ENCODE peak calls at places on chromosomes 12 and 14, in six cellular contexts. A, G, Z, N, R and L are unnamed samples.

GRCh38 chr14:75147423-75148071 is 20.7 kb upstream of the NEK9 start:
- DNase-seq in A (peak; percentile 72), G (peak; percentile 93), Z (peak; percentile 31), N (no peak), R (peak; percentile 53), L (peak; percentile 75)

GRCh38 chr12:90321369-90321768 is 612.7 kb upstream of the ATP2B1 start:
- DNase-seq in A (no peak), G (no peak), Z (no peak), N (no peak), R (no peak), L (no peak)

GRCh38 chr14:61603736-61604135 is 91.6 kb upstream of the HIF1A start:
- DNase-seq in A (no peak), G (no peak), Z (no peak), N (no peak), R (no peak), L (no peak)

GRCh38 chr12:45324391-45324790 is 108.5 kb downstream of the ANO6 start:
- DNase-seq in A (no peak), G (no peak), Z (no peak), N (no peak), R (no peak), L (no peak)

GRCh38 chr12:105874121-105874520 is 264.6 kb downstream of the NUAK1 start:
- DNase-seq in A (no peak), G (no peak), Z (no peak), N (no peak), R (no peak), L (no peak)

GRCh38 chr12:57902371-57903042 is 38.9 kb upstream of the ATP23 start:
- DNase-seq in A (no peak), G (no peak), Z (no peak), N (no peak), R (no peak), L (no peak)

GRCh38 chr12:46679754-46680153 is 146.0 kb downstream of the SLC38A4 start:
- DNase-seq in A (no peak), G (no peak), Z (no peak), N (no peak), R (no peak), L (no peak)

GRCh38 chr12:117350140-117350539 is 11.3 kb downstream of the NOS1 start:
- DNase-seq in A (no peak), G (no peak), Z (no peak), N (no peak), R (no peak), L (no peak)

GRCh38 chr14:85533821-85534271 is 3.9 kb downstream of the FLRT2 start:
- DNase-seq in A (no peak), G (no peak), Z (no peak), N (no peak), R (no peak), L (no peak)

DNA sequence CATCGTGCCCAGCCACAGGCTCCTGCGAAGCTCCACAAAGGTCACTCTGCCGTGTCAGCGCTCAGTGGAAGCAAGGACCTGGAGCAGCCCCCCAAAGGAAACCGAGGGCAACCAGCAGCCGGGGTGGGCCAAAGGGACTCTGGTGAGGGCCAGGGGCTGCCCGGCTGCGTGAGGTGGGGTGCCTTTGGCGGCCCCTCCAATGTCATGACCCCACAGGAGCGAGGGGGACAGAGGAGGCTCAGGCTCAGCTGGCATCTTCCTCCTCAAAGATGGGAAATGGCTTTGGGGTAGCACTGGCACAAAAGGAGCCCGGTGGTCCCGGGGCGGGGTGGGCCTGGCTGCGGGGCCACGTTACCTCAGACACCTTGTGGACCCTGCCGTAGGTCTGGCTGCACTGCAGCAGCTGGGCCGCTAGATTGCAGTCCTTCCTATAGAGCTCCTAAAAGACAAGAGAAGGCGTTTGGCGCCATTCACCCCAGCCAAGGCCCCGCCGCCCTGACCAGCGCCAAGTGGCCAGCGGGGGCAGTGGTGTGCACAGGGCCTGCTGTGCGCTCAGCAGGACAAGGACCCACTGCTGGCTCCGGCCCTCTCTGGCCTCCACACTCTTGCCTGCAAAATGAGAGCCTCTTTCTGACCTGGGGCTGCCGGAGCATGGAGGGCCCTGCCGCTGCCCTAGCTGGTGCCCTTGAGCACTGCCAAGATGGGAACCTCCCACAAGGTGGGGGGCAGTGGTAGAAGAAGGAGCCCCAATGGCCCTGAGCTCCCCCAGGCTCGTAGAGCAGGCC is 46.9 kb downstream of the BEGAIN start:
- DNase-seq in A (peak; percentile 51), G (no peak), Z (peak; percentile 59), N (no peak), R (no peak), L (peak; percentile 46)
- TF ChIP-seq CTCF in A (peak; percentile 46), G (no peak), Z (peak; percentile 40), N (peak; percentile 41), R (no peak), L (no peak)

DNA sequence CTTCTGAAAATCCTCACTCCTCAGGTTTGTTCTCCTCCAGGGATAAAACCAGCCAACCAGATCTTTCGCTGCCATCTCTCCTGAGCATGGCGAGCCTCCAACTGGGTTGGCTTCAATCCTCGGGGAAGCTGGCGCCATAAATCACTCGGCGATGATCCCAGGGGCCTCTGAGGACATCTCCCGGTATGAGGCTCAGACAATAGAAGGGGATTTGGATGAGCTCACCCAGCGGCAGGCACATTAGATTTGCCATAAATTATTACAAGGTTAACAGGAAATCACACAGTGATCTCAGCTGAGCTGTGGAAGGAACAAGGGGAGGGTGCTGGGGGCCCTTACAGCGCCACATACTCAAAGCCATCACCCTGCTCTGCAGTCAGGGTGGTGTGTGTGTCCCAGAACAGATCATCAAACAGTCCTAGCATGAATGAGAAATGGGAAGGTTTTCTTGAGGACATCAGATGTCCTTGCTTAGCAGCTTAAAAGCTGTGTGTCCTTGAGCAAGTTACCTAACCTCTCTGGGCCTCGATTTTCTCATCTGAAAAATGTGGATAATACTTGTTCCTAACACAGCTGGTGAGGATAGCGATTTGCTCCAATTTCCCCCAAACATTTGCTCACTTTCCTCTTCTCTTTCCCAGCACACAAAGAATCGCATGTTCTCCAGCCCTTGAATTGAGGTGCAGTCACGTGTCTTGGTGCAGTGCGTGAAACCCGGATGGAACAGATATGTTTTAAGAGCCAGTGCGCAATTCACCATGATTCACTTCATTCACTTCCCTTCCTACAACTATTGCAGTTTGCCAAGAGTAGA is 142.8 kb downstream of the SCARB1 start:
- DNase-seq in A (no peak), G (peak; percentile 98), Z (peak; percentile 59), N (peak; percentile 64), R (peak; percentile 39), L (no peak)
- H3K27ac ChIP-seq in A (no peak overlapping the region), G (peak overlapping the region; percentile 74), Z (peak overlapping the region; percentile 47), N (peak overlapping the region; percentile 63), R (peak overlapping the region; percentile 84), L (no peak overlapping the region)

DNA sequence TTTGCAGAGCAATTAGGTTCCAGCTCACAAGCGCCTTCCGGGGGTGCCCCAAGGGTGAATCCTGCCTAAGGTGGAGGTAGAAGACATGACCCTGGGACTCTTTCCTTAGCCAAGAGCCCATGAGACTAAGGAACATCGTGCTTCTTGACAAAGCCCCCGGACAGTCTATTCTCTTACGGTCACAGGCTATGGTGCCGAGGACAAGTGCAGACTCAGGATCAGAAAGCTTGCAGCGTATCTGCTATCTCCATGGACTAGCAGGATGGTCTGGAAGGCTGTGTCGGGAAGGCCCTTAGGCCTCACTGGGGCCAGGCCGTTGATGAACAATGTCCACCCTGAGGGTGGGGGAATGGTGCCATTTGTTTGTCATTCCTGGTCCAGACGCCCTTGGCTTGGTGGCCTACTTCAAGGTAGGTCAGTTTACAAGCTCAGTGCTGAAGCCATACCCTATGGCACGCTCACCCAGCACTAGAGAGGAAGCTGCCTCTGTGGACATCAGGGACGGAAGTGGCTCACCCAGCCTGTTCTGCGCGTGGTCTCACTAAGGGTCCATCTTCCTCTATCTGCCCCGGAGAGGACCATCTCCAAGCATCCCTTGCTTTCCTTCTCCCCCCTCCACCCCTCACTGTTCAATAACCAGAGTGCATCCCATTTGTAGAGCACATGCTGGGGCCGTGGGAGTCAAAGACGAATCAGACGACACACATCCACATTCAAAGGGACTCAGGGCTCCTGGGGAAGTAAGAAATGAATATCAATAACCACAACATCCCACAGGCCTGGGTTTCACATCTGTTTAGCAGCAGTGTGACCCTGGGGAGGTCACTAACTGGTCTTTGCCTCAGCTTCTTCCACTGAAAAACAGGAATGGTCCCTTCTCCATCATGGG is 45.0 kb upstream of the IQSEC3 start:
- DNase-seq in A (no peak), G (peak; percentile 52), Z (no peak), N (peak; percentile 0), R (no peak), L (no peak)
- H3K4me1 ChIP-seq in A (no peaks in the 10 kb centered on the region), G (no peaks in the 10 kb centered on the region), Z (no peaks in the 10 kb centered on the region), N (no peaks in the 10 kb centered on the region), R (no peaks in the 10 kb centered on the region), L (no peaks in the 10 kb centered on the region)

DNA sequence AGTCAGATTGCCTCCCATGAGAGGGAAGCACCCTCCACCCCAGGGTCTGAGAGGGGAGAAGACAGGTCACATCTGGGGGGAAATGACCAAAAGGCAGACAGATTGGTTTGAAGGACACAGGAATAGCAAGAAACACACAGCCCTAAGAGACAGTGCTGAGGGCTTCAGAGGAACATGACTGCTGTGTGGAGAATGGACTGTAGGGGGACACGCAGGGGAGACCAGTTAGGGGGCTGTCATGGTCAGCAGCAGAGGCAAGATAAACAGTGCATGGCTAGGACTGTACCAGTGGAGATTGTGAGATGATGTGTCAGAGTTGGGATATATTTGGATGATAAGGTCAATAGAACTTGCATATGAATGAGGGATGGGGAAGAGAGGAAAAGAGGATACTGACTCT is 19.7 kb downstream of the SMUG1 start:
- DNase-seq in A (no peak), G (no peak), Z (no peak), N (no peak), R (no peak), L (no peak)
- TF ChIP-seq CTCF in A (peak; percentile 42), G (no peak), Z (no peak), N (no peak), R (no peak), L (no peak)

DNA sequence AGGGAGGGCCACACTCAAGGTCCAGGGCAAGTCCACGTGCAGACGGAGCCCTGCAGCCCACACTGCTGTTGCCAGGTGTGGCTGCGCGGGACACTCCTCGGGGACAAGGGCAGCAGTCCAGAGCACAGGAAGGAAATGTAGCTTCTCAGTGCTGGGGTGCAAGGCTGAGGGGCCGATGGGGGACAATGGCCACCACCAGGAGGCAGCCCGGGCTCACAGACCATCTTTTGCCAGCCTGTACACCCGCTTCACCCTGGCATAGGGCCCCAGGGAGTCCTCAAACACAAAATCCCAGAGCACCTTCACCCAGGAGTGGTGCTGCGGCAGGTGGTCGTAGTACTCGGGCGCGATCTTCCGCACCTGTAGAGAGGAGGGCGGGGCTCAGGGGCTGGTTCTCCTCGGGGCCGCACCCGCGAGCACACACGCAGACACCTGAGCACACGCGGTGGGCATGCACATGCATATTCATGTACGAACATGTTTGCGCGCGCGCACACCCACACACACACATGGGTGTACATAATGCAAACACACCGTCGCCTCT is 12.8 kb downstream of the DEGS2 start:
- DNase-seq in A (no peak), G (no peak), Z (no peak), N (no peak), R (peak; percentile 67), L (peak; percentile 46)
- H3K27ac ChIP-seq in A (no peak overlapping the region), G (no peak overlapping the region), Z (no peak overlapping the region), N (no peak overlapping the region), R (peak overlapping the region; percentile 86), L (peak overlapping the region; percentile 76)